ENCODE peak calls at places on chromosomes 6 and 20, in five cellular contexts. One of them, this sample, is unnamed.

GRCh38 chr20:40245829-40246228 is 443.2 kb downstream of the MAFB start:
- DNase-seq in fibroblast of lung: no peak
- DNase-seq in HL-60: no peak
- DNase-seq in epithelial cell of proximal tubule: no peak
- DNase-seq in astrocyte of the spinal cord: no peak
- DNase-seq in this sample: no peak

GRCh38 chr6:54935739-54936138 is 89.2 kb downstream of the FAM83B start:
- DNase-seq in fibroblast of lung: peak
- DNase-seq in HL-60: no peak
- DNase-seq in epithelial cell of proximal tubule: peak
- DNase-seq in astrocyte of the spinal cord: peak
- DNase-seq in this sample: peak

GRCh38 chr6:78489874-78490273 is 377.5 kb upstream of the IRAK1BP1 start:
- DNase-seq in fibroblast of lung: peak
- DNase-seq in HL-60: no peak
- DNase-seq in epithelial cell of proximal tubule: no peak
- DNase-seq in astrocyte of the spinal cord: peak
- DNase-seq in this sample: no peak

GRCh38 chr6:135334169-135334568 is 153.1 kb downstream of the MYB start:
- DNase-seq in fibroblast of lung: peak
- DNase-seq in HL-60: no peak
- DNase-seq in epithelial cell of proximal tubule: no peak
- DNase-seq in astrocyte of the spinal cord: peak
- DNase-seq in this sample: no peak

GRCh38 chr20:14800743-14801425 is 463.5 kb upstream of the FLRT3 start:
- DNase-seq in fibroblast of lung: no peak
- DNase-seq in HL-60: no peak
- DNase-seq in epithelial cell of proximal tubule: no peak
- DNase-seq in astrocyte of the spinal cord: no peak
- DNase-seq in this sample: no peak

GRCh38 chr6:83844170-83844569 is 9.0 kb upstream of the RIPPLY2 start:
- DNase-seq in fibroblast of lung: no peak
- DNase-seq in HL-60: no peak
- DNase-seq in epithelial cell of proximal tubule: no peak
- DNase-seq in astrocyte of the spinal cord: no peak
- DNase-seq in this sample: no peak

GRCh38 chr6:33740204-33740608 is 6.5 kb downstream of the IP6K3 start:
- DNase-seq in fibroblast of lung: no peak
- DNase-seq in HL-60: peak
- DNase-seq in epithelial cell of proximal tubule: no peak
- DNase-seq in astrocyte of the spinal cord: no peak
- DNase-seq in this sample: no peak

GRCh38 chr6:150320450-150320849 is 48.4 kb upstream of the IYD start:
- DNase-seq in fibroblast of lung: peak
- DNase-seq in HL-60: no peak
- DNase-seq in epithelial cell of proximal tubule: no peak
- DNase-seq in astrocyte of the spinal cord: peak
- DNase-seq in this sample: no peak

GRCh38 chr20:46552460-46553420 is 2.3 kb upstream of the OCSTAMP start:
- DNase-seq in fibroblast of lung: no peak
- DNase-seq in HL-60: peak
- DNase-seq in epithelial cell of proximal tubule: no peak
- DNase-seq in astrocyte of the spinal cord: no peak
- DNase-seq in this sample: no peak

GRCh38 chr20:18577942-18578341 is 9.9 kb upstream of the DTD1 start:
- DNase-seq in fibroblast of lung: no peak
- DNase-seq in HL-60: no peak
- DNase-seq in epithelial cell of proximal tubule: no peak
- DNase-seq in astrocyte of the spinal cord: no peak
- DNase-seq in this sample: no peak

GRCh38 chr20:60031107-60031506 is 72.9 kb downstream of the CDH26 start:
- DNase-seq in fibroblast of lung: no peak
- DNase-seq in HL-60: no peak
- DNase-seq in epithelial cell of proximal tubule: no peak
- DNase-seq in astrocyte of the spinal cord: no peak
- DNase-seq in this sample: no peak

GRCh38 chr6:90326404-90327057 is 29.9 kb upstream of the BACH2 start:
- DNase-seq in fibroblast of lung: no peak
- DNase-seq in HL-60: no peak
- DNase-seq in epithelial cell of proximal tubule: no peak
- DNase-seq in astrocyte of the spinal cord: no peak
- DNase-seq in this sample: no peak

GRCh38 chr6:1916334-1916985 is 306.7 kb downstream of the FOXC1 start:
- DNase-seq in fibroblast of lung: peak
- DNase-seq in HL-60: no peak
- DNase-seq in epithelial cell of proximal tubule: peak
- DNase-seq in astrocyte of the spinal cord: peak
- DNase-seq in this sample: peak

GRCh38 chr20:825710-826421 is 7.6 kb upstream of the FAM110A start:
- DNase-seq in fibroblast of lung: peak
- DNase-seq in HL-60: no peak
- DNase-seq in epithelial cell of proximal tubule: no peak
- DNase-seq in astrocyte of the spinal cord: no peak
- DNase-seq in this sample: no peak

GRCh38 chr6:16222826-16223225 is 15.6 kb upstream of the GMPR start:
- DNase-seq in fibroblast of lung: no peak
- DNase-seq in HL-60: no peak
- DNase-seq in epithelial cell of proximal tubule: no peak
- DNase-seq in astrocyte of the spinal cord: no peak
- DNase-seq in this sample: no peak

GRCh38 chr6:32944265-32944664 is 3.4 kb upstream of the HLA-DMB start:
- DNase-seq in fibroblast of lung: no peak
- DNase-seq in HL-60: peak
- DNase-seq in epithelial cell of proximal tubule: no peak
- DNase-seq in astrocyte of the spinal cord: no peak
- DNase-seq in this sample: no peak

GRCh38 chr6:6599468-6599873 is 11.0 kb downstream of the LY86 start:
- DNase-seq in fibroblast of lung: no peak
- DNase-seq in HL-60: peak
- DNase-seq in epithelial cell of proximal tubule: no peak
- DNase-seq in astrocyte of the spinal cord: no peak
- DNase-seq in this sample: no peak

GRCh38 chr20:22523499-22524392 is 60.6 kb downstream of the FOXA2 start:
- DNase-seq in fibroblast of lung: no peak
- DNase-seq in HL-60: no peak
- DNase-seq in epithelial cell of proximal tubule: no peak
- DNase-seq in astrocyte of the spinal cord: no peak
- DNase-seq in this sample: no peak

GRCh38 chr6:105177521-105177920 is 2.3 kb downstream of the POPDC3 start:
- DNase-seq in fibroblast of lung: no peak
- DNase-seq in HL-60: no peak
- DNase-seq in epithelial cell of proximal tubule: no peak
- DNase-seq in astrocyte of the spinal cord: no peak
- DNase-seq in this sample: no peak

GRCh38 chr20:6420336-6420735 is 297.5 kb upstream of the FERMT1 start:
- DNase-seq in fibroblast of lung: no peak
- DNase-seq in HL-60: no peak
- DNase-seq in epithelial cell of proximal tubule: no peak
- DNase-seq in astrocyte of the spinal cord: no peak
- DNase-seq in this sample: no peak

GRCh38 chr6:88358846-88359245 is 192.7 kb upstream of the CNR1 start:
- DNase-seq in fibroblast of lung: peak
- DNase-seq in HL-60: no peak
- DNase-seq in epithelial cell of proximal tubule: peak
- DNase-seq in astrocyte of the spinal cord: no peak
- DNase-seq in this sample: no peak

GRCh38 chr6:160088069-160088773 is 33.4 kb upstream of the SLC22A1 start:
- DNase-seq in fibroblast of lung: peak
- DNase-seq in HL-60: no peak
- DNase-seq in epithelial cell of proximal tubule: peak
- DNase-seq in astrocyte of the spinal cord: peak
- DNase-seq in this sample: peak

GRCh38 chr20:45347297-45347935 is 808 bp downstream of the SDC4 start:
- DNase-seq in fibroblast of lung: peak
- DNase-seq in HL-60: no peak
- DNase-seq in epithelial cell of proximal tubule: no peak
- DNase-seq in astrocyte of the spinal cord: no peak
- DNase-seq in this sample: no peak

GRCh38 chr6:17836298-17836697 is 129.6 kb upstream of the NUP153 start:
- DNase-seq in fibroblast of lung: no peak
- DNase-seq in HL-60: no peak
- DNase-seq in epithelial cell of proximal tubule: no peak
- DNase-seq in astrocyte of the spinal cord: no peak
- DNase-seq in this sample: no peak

GRCh38 chr20:40275738-40276137 is 413.3 kb downstream of the MAFB start:
- DNase-seq in fibroblast of lung: no peak
- DNase-seq in HL-60: no peak
- DNase-seq in epithelial cell of proximal tubule: no peak
- DNase-seq in astrocyte of the spinal cord: no peak
- DNase-seq in this sample: no peak

GRCh38 chr6:160801418-160801817 is 99.4 kb downstream of the PLG start:
- DNase-seq in fibroblast of lung: no peak
- DNase-seq in HL-60: no peak
- DNase-seq in epithelial cell of proximal tubule: no peak
- DNase-seq in astrocyte of the spinal cord: no peak
- DNase-seq in this sample: no peak

GRCh38 chr6:56954389-56955170 is at the start of gene BEND6:
- DNase-seq in fibroblast of lung: peak
- DNase-seq in HL-60: peak
- DNase-seq in epithelial cell of proximal tubule: no peak
- DNase-seq in astrocyte of the spinal cord: peak
- DNase-seq in this sample: no peak

GRCh38 chr6:168417660-168418059 is 23.3 kb upstream of the SMOC2 start:
- DNase-seq in fibroblast of lung: no peak
- DNase-seq in HL-60: no peak
- DNase-seq in epithelial cell of proximal tubule: no peak
- DNase-seq in astrocyte of the spinal cord: no peak
- DNase-seq in this sample: no peak

GRCh38 chr20:62735331-62735821 is 26.7 kb downstream of the NTSR1 start:
- DNase-seq in fibroblast of lung: no peak
- DNase-seq in HL-60: no peak
- DNase-seq in epithelial cell of proximal tubule: no peak
- DNase-seq in astrocyte of the spinal cord: no peak
- DNase-seq in this sample: no peak

DNA sequence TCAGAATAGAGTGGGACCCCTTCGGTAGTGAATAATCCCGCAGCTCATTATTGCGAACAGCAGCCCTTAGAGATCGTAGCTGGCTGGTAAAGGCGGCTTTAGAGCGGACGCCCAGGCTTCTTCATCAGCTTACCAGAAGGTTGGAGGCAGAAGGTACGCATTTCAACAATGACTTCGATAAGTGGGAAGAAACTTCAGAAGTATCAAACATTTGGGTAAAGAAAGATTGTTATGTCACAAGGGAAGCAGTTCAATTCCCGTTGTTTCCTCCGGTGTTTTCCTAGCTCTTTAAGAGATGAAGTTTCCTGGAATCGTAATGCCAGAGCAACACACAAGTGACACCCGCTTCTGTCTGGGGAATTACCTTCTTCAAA is 119.2 kb upstream of the ZNF184 start:
- DNase-seq in fibroblast of lung: no peak
- DNase-seq in HL-60: peak
- DNase-seq in epithelial cell of proximal tubule: no peak
- DNase-seq in astrocyte of the spinal cord: peak
- DNase-seq in this sample: no peak
- H3K4me3 ChIP-seq in fibroblast of lung: peak
- H3K4me3 ChIP-seq in HL-60: peak
- H3K4me3 ChIP-seq in epithelial cell of proximal tubule: peak
- H3K4me3 ChIP-seq in astrocyte of the spinal cord: peak
- H3K4me3 ChIP-seq in this sample: peak

DNA sequence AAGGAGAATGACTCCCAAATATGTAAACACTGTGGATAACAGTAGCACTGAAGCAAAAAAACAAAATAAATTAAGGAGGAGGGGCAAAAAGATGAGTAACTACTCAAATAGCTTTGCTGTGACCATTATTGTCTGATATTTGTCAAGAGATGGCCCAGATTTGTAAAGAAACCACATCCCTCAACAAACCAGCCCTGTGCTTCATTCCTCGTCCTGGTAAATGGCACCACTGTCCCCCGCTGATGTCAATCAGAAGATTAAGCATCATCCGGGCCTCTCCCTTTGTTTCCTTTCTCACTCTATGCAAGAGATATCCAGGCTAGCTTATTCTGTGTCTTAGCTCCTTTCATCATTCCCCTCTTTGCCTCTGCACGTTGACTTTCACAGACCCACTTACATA is 259.0 kb downstream of the SYNE1 start:
- DNase-seq in fibroblast of lung: peak
- DNase-seq in HL-60: no peak
- DNase-seq in epithelial cell of proximal tubule: no peak
- DNase-seq in astrocyte of the spinal cord: peak
- DNase-seq in this sample: no peak
- H3K4me3 ChIP-seq in fibroblast of lung: peak
- H3K4me3 ChIP-seq in HL-60: no peak
- H3K4me3 ChIP-seq in epithelial cell of proximal tubule: no peak
- H3K4me3 ChIP-seq in astrocyte of the spinal cord: no peak
- H3K4me3 ChIP-seq in this sample: no peak

DNA sequence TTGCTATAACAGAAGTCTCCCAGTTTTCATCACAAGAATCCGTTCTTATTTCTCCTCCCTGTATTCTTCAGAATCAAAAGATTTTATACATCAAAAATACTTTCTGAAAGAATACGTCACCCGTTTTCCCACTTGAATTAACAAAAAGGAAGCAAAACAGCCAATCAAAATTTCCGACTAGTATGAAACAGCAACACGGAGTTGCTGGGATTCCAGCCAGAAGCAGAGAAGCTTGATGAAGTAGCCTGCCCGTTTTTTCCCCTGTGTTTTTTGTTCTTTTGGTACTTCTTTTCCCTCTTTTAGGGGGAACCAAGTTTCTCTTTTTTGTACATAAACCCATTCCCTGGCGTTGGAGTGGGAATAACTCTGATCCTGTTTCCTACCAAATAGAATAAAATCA is 14.6 kb downstream of the TXLNB start:
- DNase-seq in fibroblast of lung: peak
- DNase-seq in HL-60: no peak
- DNase-seq in epithelial cell of proximal tubule: no peak
- DNase-seq in astrocyte of the spinal cord: no peak
- DNase-seq in this sample: no peak
- H3K4me3 ChIP-seq in fibroblast of lung: no peak
- H3K4me3 ChIP-seq in HL-60: no peak
- H3K4me3 ChIP-seq in epithelial cell of proximal tubule: no peak
- H3K4me3 ChIP-seq in astrocyte of the spinal cord: no peak
- H3K4me3 ChIP-seq in this sample: no peak

GRCh38 chr6:28078050-28078449 is 2.3 kb upstream of the ZNF165 start:
- DNase-seq in fibroblast of lung: no peak
- DNase-seq in HL-60: no peak
- DNase-seq in epithelial cell of proximal tubule: no peak
- DNase-seq in astrocyte of the spinal cord: no peak
- DNase-seq in this sample: no peak

GRCh38 chr6:28082939-28083338 is 2.6 kb downstream of the ZNF165 start:
- DNase-seq in fibroblast of lung: no peak
- DNase-seq in HL-60: no peak
- DNase-seq in epithelial cell of proximal tubule: no peak
- DNase-seq in astrocyte of the spinal cord: no peak
- DNase-seq in this sample: no peak

GRCh38 chr6:28078836-28079235 is 1.5 kb upstream of the ZNF165 start:
- DNase-seq in fibroblast of lung: no peak
- DNase-seq in HL-60: no peak
- DNase-seq in epithelial cell of proximal tubule: no peak
- DNase-seq in astrocyte of the spinal cord: no peak
- DNase-seq in this sample: no peak

GRCh38 chr6:28080631-28081485 is 490 bp downstream of the ZNF165 start:
- DNase-seq in fibroblast of lung: peak
- DNase-seq in HL-60: peak
- DNase-seq in epithelial cell of proximal tubule: peak
- DNase-seq in astrocyte of the spinal cord: peak
- DNase-seq in this sample: peak

DNA sequence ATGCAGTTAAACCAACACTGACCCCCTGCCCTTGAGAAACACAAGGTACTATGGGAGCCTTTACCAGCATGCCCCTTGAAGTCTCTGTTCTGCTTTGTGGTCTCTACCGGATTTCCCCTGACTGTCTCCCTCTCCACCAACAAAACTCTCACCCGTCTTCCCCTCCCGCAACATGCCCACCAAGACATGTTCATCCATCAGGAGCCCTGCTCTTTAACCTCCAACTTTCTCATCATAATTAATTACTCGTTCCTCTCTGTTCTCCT is 1.1 kb downstream of the ZNF165 start:
- DNase-seq in fibroblast of lung: peak
- DNase-seq in HL-60: peak
- DNase-seq in epithelial cell of proximal tubule: no peak
- DNase-seq in astrocyte of the spinal cord: no peak
- DNase-seq in this sample: no peak
- H3K4me3 ChIP-seq in fibroblast of lung: peak
- H3K4me3 ChIP-seq in HL-60: peak
- H3K4me3 ChIP-seq in epithelial cell of proximal tubule: peak
- H3K4me3 ChIP-seq in astrocyte of the spinal cord: peak
- H3K4me3 ChIP-seq in this sample: peak